ENCODE peak calls at places on chromosomes 16 and 17, in four cellular contexts. M is left ventricle myocardium inferior, H is stomach, C is tibial artery. Q is an unnamed sample. For H3K4me1, the result is how much of the 10 kb centered on the place peaks cover.

GRCh38 chr16:78894872-78895271 is 705.7 kb downstream of the MAF start:
- DNase-seq in M (no peak), H (peak), C (no peak), Q (no peak)

GRCh38 chr16:68778551-68779231 is 41.6 kb downstream of the CDH1 start:
- DNase-seq in M (no peak), H (peak), C (no peak), Q (peak)

GRCh38 chr17:57489321-57489720 is 233.0 kb downstream of the MSI2 start:
- DNase-seq in M (no peak), H (no peak), C (no peak), Q (no peak)

GRCh38 chr16:87966685-87967185 is 15.5 kb downstream of the BANP start:
- DNase-seq in M (no peak), H (peak), C (no peak), Q (no peak)

GRCh38 chr16:70298988-70299938 is at the start of gene DDX19B:
- DNase-seq in M (peak), H (peak), C (peak), Q (peak)

GRCh38 chr17:70609566-70609965 is 440.2 kb downstream of the KCNJ2 start:
- DNase-seq in M (no peak), H (no peak), C (no peak), Q (no peak)

GRCh38 chr16:56675685-56676210 is 6.1 kb downstream of the MT1H start:
- DNase-seq in M (no peak), H (no peak), C (no peak), Q (no peak)

GRCh38 chr17:4584125-4584834 is at the start of gene SMTNL2:
- DNase-seq in M (peak), H (no peak), C (no peak), Q (peak)

GRCh38 chr16:456891-457483 is 31.5 kb downstream of the RAB11FIP3 start:
- DNase-seq in M (no peak), H (peak), C (peak), Q (no peak)

GRCh38 chr16:19831678-19832077 is 53.0 kb downstream of the GPRC5B start:
- DNase-seq in M (no peak), H (no peak), C (no peak), Q (no peak)

GRCh38 chr17:37731056-37731455 is 13.8 kb downstream of the HNF1B start:
- DNase-seq in M (no peak), H (no peak), C (no peak), Q (no peak)

GRCh38 chr17:51322390-51323029 is 62.2 kb downstream of the UTP18 start:
- DNase-seq in M (no peak), H (no peak), C (no peak), Q (no peak)

GRCh38 chr17:43755389-43755875 is 3.2 kb downstream of the SOST start:
- DNase-seq in M (no peak), H (no peak), C (no peak), Q (no peak)

GRCh38 chr16:19972111-19972510 is 87.5 kb upstream of the GPRC5B start:
- DNase-seq in M (no peak), H (no peak), C (no peak), Q (no peak)

GRCh38 chr16:4404247-4404966 is 12.0 kb downstream of the CORO7 start:
- DNase-seq in M (peak), H (peak), C (no peak), Q (peak)

GRCh38 chr17:58417300-58418092 is at the start of gene RNF43:
- DNase-seq in M (peak), H (peak), C (peak), Q (peak)

GRCh38 chr16:31202402-31203385 is at the start of gene PYCARD:
- DNase-seq in M (peak), H (peak), C (peak), Q (peak)

GRCh38 chr16:15961060-15961511 is 11.7 kb downstream of the ABCC1 start:
- DNase-seq in M (no peak), H (no peak), C (no peak), Q (no peak)

GRCh38 chr17:44360826-44361225 is 2.8 kb downstream of the FAM171A2 start:
- DNase-seq in M (no peak), H (no peak), C (no peak), Q (no peak)

GRCh38 chr16:4057439-4057877 is 58.8 kb downstream of the ADCY9 start:
- DNase-seq in M (no peak), H (no peak), C (no peak), Q (no peak)

GRCh38 chr16:21227886-21228285 is 5.6 kb upstream of the ANKS4B start:
- DNase-seq in M (no peak), H (no peak), C (no peak), Q (no peak)

GRCh38 chr17:73363788-73364522 is 52.2 kb upstream of the CDC42EP4 start:
- DNase-seq in M (no peak), H (no peak), C (no peak), Q (peak)

GRCh38 chr17:66508896-66509843 is 206.8 kb downstream of the PRKCA start:
- DNase-seq in M (no peak), H (peak), C (no peak), Q (peak)

GRCh38 chr16:83689385-83689831 is 118.4 kb upstream of the HSBP1 start:
- DNase-seq in M (no peak), H (no peak), C (peak), Q (no peak)

GRCh38 chr17:3730881-3731429 is 7.3 kb downstream of the HASPIN start:
- DNase-seq in M (no peak), H (no peak), C (no peak), Q (no peak)

GRCh38 chr16:90044111-90044551 is 24.9 kb upstream of the DBNDD1 start:
- DNase-seq in M (no peak), H (peak), C (no peak), Q (no peak)

GRCh38 chr17:58007781-58008706 is 998 bp upstream of the SRSF1 start:
- DNase-seq in M (no peak), H (no peak), C (no peak), Q (peak)

GRCh38 chr17:59963738-59964454 is 644 bp downstream of the RNFT1 start:
- DNase-seq in M (peak), H (peak), C (peak), Q (peak)

GRCh38 chr17:19262650-19263620 is 25.8 kb downstream of the EPN2 start:
- DNase-seq in M (no peak), H (no peak), C (no peak), Q (no peak)

GRCh38 chr17:1231456-1231855 is 38.8 kb upstream of the BHLHA9 start:
- DNase-seq in M (peak), H (peak), C (peak), Q (no peak)

GRCh38 chr16:81627024-81627423 is 152.1 kb upstream of the PLCG2 start:
- DNase-seq in M (no peak), H (no peak), C (no peak), Q (no peak)

GRCh38 chr16:11300560-11300892 is 19.4 kb upstream of the PRM1 start:
- DNase-seq in M (no peak), H (no peak), C (no peak), Q (no peak)

GRCh38 chr17:32575865-32576264 is 89.1 kb downstream of the CDK5R1 start:
- DNase-seq in M (no peak), H (no peak), C (no peak), Q (no peak)

GRCh38 chr17:46995841-46996571 is 17.0 kb upstream of the RPRML start:
- DNase-seq in M (no peak), H (no peak), C (no peak), Q (no peak)

GRCh38 chr16:85086347-85087291 is 25.7 kb downstream of the CIBAR2 start:
- DNase-seq in M (peak), H (peak), C (peak), Q (no peak)

GRCh38 chr17:59093702-59094231 is 12.9 kb downstream of the TRIM37 start:
- DNase-seq in M (peak), H (no peak), C (peak), Q (no peak)

GRCh38 chr16:82621796-82622195 is 5.0 kb upstream of the CDH13 start:
- DNase-seq in M (no peak), H (no peak), C (no peak), Q (no peak)

GRCh38 chr16:17519041-17519440 is 48.3 kb upstream of the XYLT1 start:
- DNase-seq in M (no peak), H (no peak), C (no peak), Q (no peak)

GRCh38 chr16:17518441-17518840 is 47.7 kb upstream of the XYLT1 start:
- DNase-seq in M (no peak), H (no peak), C (no peak), Q (no peak)

GRCh38 chr16:17515421-17516210 is 44.9 kb upstream of the XYLT1 start:
- DNase-seq in M (no peak), H (no peak), C (no peak), Q (no peak)

GRCh38 chr16:17520567-17520966 is 49.8 kb upstream of the XYLT1 start:
- DNase-seq in M (no peak), H (no peak), C (no peak), Q (no peak)

GRCh38 chr16:17519556-17519955 is 48.8 kb upstream of the XYLT1 start:
- DNase-seq in M (no peak), H (no peak), C (no peak), Q (no peak)
- H3K4me1 ChIP-seq in M (under half), H (under half), C (under half), Q (under half)

DNA sequence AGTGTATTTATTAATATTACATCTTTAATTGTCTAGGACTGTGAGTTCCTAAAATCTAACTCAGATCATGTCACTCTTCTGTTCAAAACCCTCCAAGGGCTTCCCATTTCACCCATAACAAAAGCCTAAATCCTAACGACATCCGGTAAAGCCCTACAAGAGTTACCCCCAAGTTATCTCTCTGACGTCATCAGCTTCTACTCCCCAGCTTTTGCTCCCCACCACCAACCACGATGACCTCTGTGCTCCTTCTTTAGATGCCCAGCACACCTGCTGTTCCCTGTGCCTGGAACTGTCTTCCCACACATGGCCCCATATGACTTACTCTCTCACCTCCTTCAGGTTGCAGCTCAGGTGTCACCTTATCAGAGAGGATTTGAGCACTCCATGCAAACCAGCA is 6.3 kb upstream of the KDM8 start:
- DNase-seq in M (no peak), H (no peak), C (no peak), Q (no peak)
- H3K27ac ChIP-seq in M (no peak), H (no peak), C (no peak), Q (no peak)

GRCh38 chr17:81995463-81996231 is 18.2 kb downstream of the ASPSCR1 start:
- DNase-seq in M (no peak), H (no peak), C (no peak), Q (no peak)
- TF ChIP-seq CTCF in M (no peak), H (no peak), C (no peak), Q (no peak)

GRCh38 chr17:77391668-77392375 is 251.1 kb downstream of the SEC14L1 start:
- DNase-seq in M (peak), H (no peak), C (peak), Q (no peak)
- H3K4me1 ChIP-seq in M (half or more), H (half or more), C (under half), Q (under half)

GRCh38 chr17:81517339-81518112 is 4.9 kb upstream of the ACTG1 start:
- DNase-seq in M (no peak), H (no peak), C (no peak), Q (no peak)

GRCh38 chr17:81517009-81517338 is 4.4 kb upstream of the ACTG1 start:
- DNase-seq in M (no peak), H (no peak), C (no peak), Q (no peak)

GRCh38 chr17:81518785-81519283 is 6.2 kb upstream of the ACTG1 start:
- DNase-seq in M (peak), H (peak), C (peak), Q (peak)

GRCh38 chr17:81519284-81520020 is 6.9 kb upstream of the ACTG1 start:
- DNase-seq in M (no peak), H (peak), C (no peak), Q (peak)

GRCh38 chr17:81518113-81518784 is 5.7 kb upstream of the ACTG1 start:
- DNase-seq in M (no peak), H (no peak), C (no peak), Q (peak)
- H3K27ac ChIP-seq in M (peak), H (peak), C (peak), Q (peak)

GRCh38 chr16:86664518-86665318 is 86.4 kb downstream of the FOXL1 start:
- DNase-seq in M (no peak), H (peak), C (no peak), Q (no peak)
- TF ChIP-seq CTCF in M (no peak), H (no peak), C (no peak), Q (no peak)

DNA sequence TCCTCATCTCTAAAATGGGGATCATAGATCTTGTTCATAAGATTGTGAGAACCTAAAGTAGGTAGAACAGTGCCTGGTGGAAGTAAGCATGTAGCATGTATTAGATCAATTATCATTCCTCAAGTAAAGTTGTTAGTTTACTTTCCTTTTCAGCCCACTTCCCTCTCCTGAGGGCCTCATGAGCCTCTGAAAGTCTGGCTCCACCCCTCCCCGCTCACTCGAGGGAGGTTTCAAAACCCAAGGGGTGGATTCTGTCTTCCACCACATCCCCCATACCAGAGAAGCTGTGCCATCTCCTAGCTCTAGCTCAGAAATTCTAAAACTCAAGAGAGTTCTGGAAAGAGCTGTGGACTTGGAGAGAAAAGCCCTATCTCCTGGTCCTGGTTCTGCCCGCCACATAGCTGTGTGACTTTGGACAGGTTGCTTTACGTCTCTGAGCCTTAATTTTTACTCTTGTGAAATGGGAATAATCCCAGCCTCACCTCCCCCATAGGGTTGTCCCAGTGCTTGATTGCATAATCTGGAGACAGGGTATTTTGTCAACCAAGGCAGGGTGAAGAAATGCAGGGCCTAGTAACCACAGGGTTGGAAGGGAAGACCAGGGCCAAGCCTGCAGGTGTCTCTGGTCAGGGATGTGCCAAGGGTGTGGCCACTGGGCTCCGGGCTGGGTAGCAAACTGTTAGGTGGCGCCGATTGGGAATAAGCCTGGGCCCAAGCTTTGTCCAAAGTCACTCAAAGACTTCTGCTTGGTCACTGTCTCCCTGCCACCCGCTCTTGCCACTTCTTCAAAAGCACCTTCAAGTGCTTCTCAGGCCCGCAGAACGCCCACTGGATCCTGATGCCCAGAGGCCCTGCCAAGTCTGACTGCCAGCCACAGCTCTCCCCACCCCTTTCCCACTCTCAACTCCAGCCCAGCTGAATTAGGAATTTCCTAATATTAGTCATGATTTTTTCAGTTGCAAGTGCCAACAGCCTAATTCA is 20.4 kb upstream of the COL1A1 start:
- DNase-seq in M (no peak), H (no peak), C (peak), Q (no peak)
- H3K4me1 ChIP-seq in M (under half), H (under half), C (under half), Q (under half)

GRCh38 chr16:28977703-28978641 is 3.4 kb downstream of the SPNS1 start:
- DNase-seq in M (no peak), H (no peak), C (no peak), Q (no peak)

GRCh38 chr16:28974007-28974436 is 556 bp upstream of the SPNS1 start:
- DNase-seq in M (peak), H (peak), C (peak), Q (peak)

GRCh38 chr16:28975158-28975603 is 603 bp downstream of the SPNS1 start:
- DNase-seq in M (no peak), H (no peak), C (no peak), Q (no peak)

GRCh38 chr16:28974437-28975157 is at the start of gene SPNS1:
- DNase-seq in M (peak), H (peak), C (peak), Q (peak)
- H3K27ac ChIP-seq in M (peak), H (peak), C (peak), Q (no peak)